ENCODE peak calls at places on chromosomes 3 and 15, in four cellular contexts. One of them, this sample, is unnamed.

GRCh38 chr15:91853501-91853967 is at the start of gene SLCO3A1:
- DNase-seq in GM12878: no peak
- DNase-seq in K562: peak
- DNase-seq in GM12891: peak
- DNase-seq in this sample: peak

GRCh38 chr3:177676947-177677587 is 479.8 kb upstream of the TBL1XR1 start:
- DNase-seq in GM12878: no peak
- DNase-seq in K562: no peak
- DNase-seq in GM12891: no peak
- DNase-seq in this sample: no peak

GRCh38 chr15:30905821-30906220 is 2.1 kb downstream of the FAN1 start:
- DNase-seq in GM12878: no peak
- DNase-seq in K562: no peak
- DNase-seq in GM12891: no peak
- DNase-seq in this sample: no peak

GRCh38 chr3:196207833-196208607 is 3.2 kb downstream of the ZDHHC19 start:
- DNase-seq in GM12878: no peak
- DNase-seq in K562: peak
- DNase-seq in GM12891: peak
- DNase-seq in this sample: no peak

GRCh38 chr3:16916840-16917239 is 32.1 kb downstream of the PLCL2 start:
- DNase-seq in GM12878: no peak
- DNase-seq in K562: no peak
- DNase-seq in GM12891: no peak
- DNase-seq in this sample: no peak

GRCh38 chr15:48494646-48495045 is 150.9 kb downstream of the FBN1 start:
- DNase-seq in GM12878: no peak
- DNase-seq in K562: no peak
- DNase-seq in GM12891: no peak
- DNase-seq in this sample: no peak

GRCh38 chr15:49024840-49025239 is 21.4 kb downstream of the SECISBP2L start:
- DNase-seq in GM12878: no peak
- DNase-seq in K562: no peak
- DNase-seq in GM12891: no peak
- DNase-seq in this sample: no peak

GRCh38 chr3:188584162-188584529 is 430.2 kb downstream of the LPP start:
- DNase-seq in GM12878: no peak
- DNase-seq in K562: no peak
- DNase-seq in GM12891: no peak
- DNase-seq in this sample: peak

GRCh38 chr15:70512772-70513362 is 250.5 kb downstream of the UACA start:
- DNase-seq in GM12878: no peak
- DNase-seq in K562: peak
- DNase-seq in GM12891: no peak
- DNase-seq in this sample: peak

GRCh38 chr15:93121994-93122910 is 33.2 kb upstream of the RGMA start:
- DNase-seq in GM12878: no peak
- DNase-seq in K562: no peak
- DNase-seq in GM12891: no peak
- DNase-seq in this sample: no peak

GRCh38 chr3:30102372-30102771 is 504.0 kb upstream of the TGFBR2 start:
- DNase-seq in GM12878: no peak
- DNase-seq in K562: no peak
- DNase-seq in GM12891: no peak
- DNase-seq in this sample: no peak

GRCh38 chr15:40825661-40826088 is 2.8 kb downstream of the PPP1R14D start:
- DNase-seq in GM12878: no peak
- DNase-seq in K562: no peak
- DNase-seq in GM12891: no peak
- DNase-seq in this sample: no peak

GRCh38 chr15:60469893-60470641 is 8.9 kb downstream of the ICE2 start:
- DNase-seq in GM12878: no peak
- DNase-seq in K562: no peak
- DNase-seq in GM12891: no peak
- DNase-seq in this sample: no peak

GRCh38 chr3:54859204-54859603 is 68.7 kb downstream of the LRTM1 start:
- DNase-seq in GM12878: no peak
- DNase-seq in K562: no peak
- DNase-seq in GM12891: no peak
- DNase-seq in this sample: no peak

GRCh38 chr15:47718474-47719440 is 1.5 kb downstream of the SEMA6D start:
- DNase-seq in GM12878: no peak
- DNase-seq in K562: no peak
- DNase-seq in GM12891: no peak
- DNase-seq in this sample: no peak

GRCh38 chr3:13998831-13999230 is 119.0 kb upstream of the WNT7A start:
- DNase-seq in GM12878: no peak
- DNase-seq in K562: no peak
- DNase-seq in GM12891: no peak
- DNase-seq in this sample: no peak

GRCh38 chr3:123724306-123724705 is 139.5 kb upstream of the HACD2 start:
- DNase-seq in GM12878: no peak
- DNase-seq in K562: peak
- DNase-seq in GM12891: no peak
- DNase-seq in this sample: no peak

GRCh38 chr3:179898024-179898423 is 138.7 kb downstream of the PEX5L start:
- DNase-seq in GM12878: no peak
- DNase-seq in K562: peak
- DNase-seq in GM12891: no peak
- DNase-seq in this sample: no peak

GRCh38 chr15:40829155-40829554 is 647 bp upstream of the PPP1R14D start:
- DNase-seq in GM12878: no peak
- DNase-seq in K562: no peak
- DNase-seq in GM12891: no peak
- DNase-seq in this sample: no peak

GRCh38 chr15:85646538-85647091 is 148.1 kb downstream of the KLHL25 start:
- DNase-seq in GM12878: no peak
- DNase-seq in K562: no peak
- DNase-seq in GM12891: no peak
- DNase-seq in this sample: no peak

GRCh38 chr15:40092416-40093223 is 16.1 kb downstream of the BMF start:
- DNase-seq in GM12878: no peak
- DNase-seq in K562: no peak
- DNase-seq in GM12891: no peak
- DNase-seq in this sample: no peak

GRCh38 chr15:48498828-48499227 is 146.7 kb downstream of the FBN1 start:
- DNase-seq in GM12878: no peak
- DNase-seq in K562: no peak
- DNase-seq in GM12891: no peak
- DNase-seq in this sample: no peak

GRCh38 chr15:25775317-25775912 is 87.7 kb downstream of the ATP10A start:
- DNase-seq in GM12878: peak
- DNase-seq in K562: no peak
- DNase-seq in GM12891: no peak
- DNase-seq in this sample: no peak

GRCh38 chr3:132517311-132517710 is 79.8 kb upstream of the ACKR4 start:
- DNase-seq in GM12878: no peak
- DNase-seq in K562: no peak
- DNase-seq in GM12891: no peak
- DNase-seq in this sample: no peak

GRCh38 chr3:25532763-25533162 is 104.7 kb downstream of the RARB start:
- DNase-seq in GM12878: no peak
- DNase-seq in K562: peak
- DNase-seq in GM12891: peak
- DNase-seq in this sample: peak

GRCh38 chr15:70101459-70102113 is 3.9 kb upstream of the TLE3 start:
- DNase-seq in GM12878: no peak
- DNase-seq in K562: peak
- DNase-seq in GM12891: no peak
- DNase-seq in this sample: peak

GRCh38 chr3:20648921-20649381 is 462.9 kb upstream of the SGO1 start:
- DNase-seq in GM12878: no peak
- DNase-seq in K562: no peak
- DNase-seq in GM12891: no peak
- DNase-seq in this sample: no peak

GRCh38 chr15:79243723-79244122 is 38.8 kb upstream of the ANKRD34C start:
- DNase-seq in GM12878: no peak
- DNase-seq in K562: no peak
- DNase-seq in GM12891: no peak
- DNase-seq in this sample: no peak

GRCh38 chr15:76150508-76150907 is 90.7 kb downstream of the TMEM266 start:
- DNase-seq in GM12878: no peak
- DNase-seq in K562: no peak
- DNase-seq in GM12891: no peak
- DNase-seq in this sample: peak

GRCh38 chr3:17398959-17399551 is 343.4 kb downstream of the TBC1D5 start:
- DNase-seq in GM12878: peak
- DNase-seq in K562: no peak
- DNase-seq in GM12891: no peak
- DNase-seq in this sample: no peak

GRCh38 chr3:169604568-169604967 is 58.9 kb downstream of the MECOM start:
- DNase-seq in GM12878: no peak
- DNase-seq in K562: no peak
- DNase-seq in GM12891: no peak
- DNase-seq in this sample: no peak

GRCh38 chr15:70792171-70792573 is 28.8 kb upstream of the UACA start:
- DNase-seq in GM12878: no peak
- DNase-seq in K562: no peak
- DNase-seq in GM12891: no peak
- DNase-seq in this sample: no peak

GRCh38 chr3:31725568-31725967 is 192.8 kb downstream of the STT3B start:
- DNase-seq in GM12878: no peak
- DNase-seq in K562: no peak
- DNase-seq in GM12891: no peak
- DNase-seq in this sample: no peak

GRCh38 chr15:54388746-54389145 is 410.5 kb downstream of the UNC13C start:
- DNase-seq in GM12878: no peak
- DNase-seq in K562: no peak
- DNase-seq in GM12891: no peak
- DNase-seq in this sample: no peak

GRCh38 chr3:63969866-63970265 is 53.4 kb downstream of the PSMD6 start:
- DNase-seq in GM12878: no peak
- DNase-seq in K562: no peak
- DNase-seq in GM12891: no peak
- DNase-seq in this sample: no peak

GRCh38 chr3:102180291-102180931 is 254.4 kb upstream of the ZPLD1 start:
- DNase-seq in GM12878: no peak
- DNase-seq in K562: no peak
- DNase-seq in GM12891: no peak
- DNase-seq in this sample: no peak

GRCh38 chr3:186166491-186167288 is 57.8 kb upstream of the ETV5 start:
- DNase-seq in GM12878: no peak
- DNase-seq in K562: no peak
- DNase-seq in GM12891: no peak
- DNase-seq in this sample: no peak
- TF ChIP-seq SPI1 in GM12878: no peak
- TF ChIP-seq SPI1 in K562: no peak
- TF ChIP-seq SPI1 in GM12891: no peak
- TF ChIP-seq SPI1 in this sample: no peak

GRCh38 chr15:50977157-50977556 is 68.7 kb downstream of the AP4E1 start:
- DNase-seq in GM12878: no peak
- DNase-seq in K562: no peak
- DNase-seq in GM12891: no peak
- DNase-seq in this sample: no peak

GRCh38 chr15:50973605-50974004 is 65.1 kb downstream of the AP4E1 start:
- DNase-seq in GM12878: no peak
- DNase-seq in K562: no peak
- DNase-seq in GM12891: no peak
- DNase-seq in this sample: no peak

DNA sequence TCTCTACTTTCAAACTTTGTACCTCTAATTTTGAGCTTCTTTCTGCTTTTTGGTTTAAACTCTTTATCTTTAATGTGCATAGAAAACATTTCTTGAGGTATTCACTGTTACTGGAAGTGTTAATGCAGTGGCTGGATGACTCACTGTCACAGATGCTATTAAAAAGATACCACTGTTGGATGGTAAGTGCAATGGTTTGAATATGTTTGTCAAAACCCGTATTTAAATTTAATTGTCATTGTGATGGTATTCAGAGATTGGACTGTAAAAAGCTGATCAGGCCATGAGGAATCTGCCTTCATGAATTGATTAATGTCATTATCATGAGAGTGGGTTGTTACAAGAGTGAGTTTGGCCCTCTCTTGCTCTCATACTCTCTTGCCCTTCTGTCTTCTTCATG is 70.6 kb downstream of the AP4E1 start:
- DNase-seq in GM12878: no peak
- DNase-seq in K562: no peak
- DNase-seq in GM12891: no peak
- DNase-seq in this sample: no peak
- TF ChIP-seq SPI1 in GM12878: no peak
- TF ChIP-seq SPI1 in K562: no peak
- TF ChIP-seq SPI1 in GM12891: no peak
- TF ChIP-seq SPI1 in this sample: no peak

GRCh38 chr3:71215351-71215750 is 368.2 kb downstream of the FOXP1 start:
- DNase-seq in GM12878: no peak
- DNase-seq in K562: no peak
- DNase-seq in GM12891: no peak
- DNase-seq in this sample: no peak

GRCh38 chr3:71218508-71218907 is 365.0 kb downstream of the FOXP1 start:
- DNase-seq in GM12878: no peak
- DNase-seq in K562: no peak
- DNase-seq in GM12891: no peak
- DNase-seq in this sample: no peak

GRCh38 chr3:71217640-71218222 is 365.8 kb downstream of the FOXP1 start:
- DNase-seq in GM12878: no peak
- DNase-seq in K562: no peak
- DNase-seq in GM12891: no peak
- DNase-seq in this sample: no peak

GRCh38 chr3:71214797-71215196 is 368.7 kb downstream of the FOXP1 start:
- DNase-seq in GM12878: no peak
- DNase-seq in K562: no peak
- DNase-seq in GM12891: no peak
- DNase-seq in this sample: no peak

GRCh38 chr3:71219744-71220638 is 363.5 kb downstream of the FOXP1 start:
- DNase-seq in GM12878: no peak
- DNase-seq in K562: no peak
- DNase-seq in GM12891: no peak
- DNase-seq in this sample: no peak
- TF ChIP-seq SPI1 in GM12878: peak
- TF ChIP-seq SPI1 in K562: no peak
- TF ChIP-seq SPI1 in GM12891: peak
- TF ChIP-seq SPI1 in this sample: no peak

GRCh38 chr3:138234401-138235179 is 47.5 kb downstream of the ARMC8 start:
- DNase-seq in GM12878: no peak
- DNase-seq in K562: no peak
- DNase-seq in GM12891: no peak
- DNase-seq in this sample: no peak
- TF ChIP-seq SPI1 in GM12878: no peak
- TF ChIP-seq SPI1 in K562: no peak
- TF ChIP-seq SPI1 in GM12891: no peak
- TF ChIP-seq SPI1 in this sample: no peak

DNA sequence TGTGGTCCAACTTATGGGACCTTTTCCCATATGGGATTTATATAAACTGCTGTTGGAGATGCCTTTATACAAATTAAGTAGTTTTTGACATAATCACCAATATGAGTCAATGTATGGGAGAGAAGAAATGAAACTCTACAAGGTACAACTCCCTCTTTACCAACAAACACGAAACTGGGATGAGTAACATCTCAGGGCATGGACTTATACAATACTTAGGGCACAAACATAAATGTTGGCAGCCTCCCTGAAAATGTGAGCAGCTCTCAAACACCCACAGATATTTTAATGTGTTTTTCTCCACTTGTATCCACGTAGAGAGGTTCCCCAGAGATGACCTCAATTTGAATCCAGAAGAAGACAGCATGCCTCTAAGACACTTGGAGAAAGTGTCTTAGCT is 161.6 kb downstream of the MAGI1 start:
- DNase-seq in GM12878: no peak
- DNase-seq in K562: no peak
- DNase-seq in GM12891: no peak
- DNase-seq in this sample: no peak
- TF ChIP-seq SPI1 in GM12878: no peak
- TF ChIP-seq SPI1 in K562: no peak
- TF ChIP-seq SPI1 in GM12891: no peak
- TF ChIP-seq SPI1 in this sample: no peak

This sample was measured in HL-60.